ENCODE peak calls at places on chromosomes 12 and 14, in five cellular contexts. U is HepG2, R is PC-9, B is bronchial epithelial cell, A is IMR-90. F is an unnamed sample.

GRCh38 chr12:47903151-47903611 is 1.6 kb downstream of the VDR start:
- DNase-seq in U (no peak), R (peak; percentile 21), B (peak; percentile 47), A (peak; percentile 76), F (peak; percentile 18)

GRCh38 chr12:122138616-122139015 is 35.4 kb downstream of the IL31 start:
- DNase-seq in U (no peak), R (no peak), B (no peak), A (no peak), F (no peak)

GRCh38 chr14:34403646-34404045 is 58.4 kb downstream of the SPTSSA start:
- DNase-seq in U (no peak), R (no peak), B (no peak), A (no peak), F (no peak)

GRCh38 chr14:96056509-96057422 is 17.6 kb downstream of the C14orf132 start:
- DNase-seq in U (peak; percentile 9), R (peak; percentile 2), B (peak; percentile 24), A (no peak), F (no peak)

GRCh38 chr12:57089259-57090245 is 638 bp downstream of the NAB2 start:
- DNase-seq in U (no peak), R (peak; percentile 61), B (no peak), A (peak; percentile 51), F (no peak)

GRCh38 chr12:113196996-113197395 is 11.5 kb downstream of the RITA1 start:
- DNase-seq in U (peak; percentile 69), R (peak; percentile 69), B (peak; percentile 70), A (peak; percentile 78), F (no peak)

GRCh38 chr12:71958056-71958455 is 19.4 kb downstream of the TPH2 start:
- DNase-seq in U (peak; percentile 12), R (no peak), B (no peak), A (peak; percentile 65), F (peak; percentile 7)

GRCh38 chr14:50082308-50082742 is 34.0 kb downstream of the VCPKMT start:
- DNase-seq in U (no peak), R (no peak), B (no peak), A (no peak), F (no peak)

GRCh38 chr14:48857366-48857765 is 728.8 kb downstream of the RPS29 start:
- DNase-seq in U (no peak), R (no peak), B (no peak), A (no peak), F (no peak)

GRCh38 chr12:54160807-54161480 is 27.8 kb downstream of the SMUG1 start:
- DNase-seq in U (no peak), R (no peak), B (no peak), A (no peak), F (no peak)

GRCh38 chr12:98456583-98457573 is 58.5 kb upstream of the TMPO start:
- DNase-seq in U (no peak), R (peak; percentile 52), B (no peak), A (peak; percentile 21), F (no peak)

GRCh38 chr14:102095871-102096568 is 9.2 kb upstream of the HSP90AA1 start:
- DNase-seq in U (no peak), R (peak; percentile 39), B (no peak), A (no peak), F (no peak)

GRCh38 chr12:64083285-64084210 is 138.5 kb downstream of the KICS2 start:
- DNase-seq in U (no peak), R (no peak), B (peak; percentile 31), A (peak; percentile 95), F (no peak)

GRCh38 chr12:28568709-28569108 is 378.5 kb downstream of the CCDC91 start:
- DNase-seq in U (no peak), R (no peak), B (no peak), A (no peak), F (no peak)

GRCh38 chr12:2413999-2414792 is 361.4 kb downstream of the CACNA1C start:
- DNase-seq in U (no peak), R (no peak), B (no peak), A (no peak), F (no peak)

GRCh38 chr14:71716371-71716770 is 215.9 kb upstream of the RGS6 start:
- DNase-seq in U (no peak), R (no peak), B (no peak), A (peak; percentile 87), F (no peak)

GRCh38 chr12:118979763-118980406 is 1.5 kb upstream of the SRRM4 start:
- DNase-seq in U (peak; percentile 56), R (peak; percentile 18), B (peak; percentile 45), A (peak; percentile 24), F (no peak)

GRCh38 chr14:104512771-104513640 is 66.6 kb upstream of the C14orf180 start:
- DNase-seq in U (no peak), R (no peak), B (no peak), A (no peak), F (no peak)

GRCh38 chr12:49028666-49029275 is 10.2 kb upstream of the PRKAG1 start:
- DNase-seq in U (no peak), R (no peak), B (no peak), A (no peak), F (no peak)
- H3K36me3 ChIP-seq in U (peaks cover 43% of the 10 kb centered on the region), R (peaks cover 9% of the 10 kb centered on the region), B (peaks cover 57% of the 10 kb centered on the region), A (peaks cover 84% of the 10 kb centered on the region), F (peaks cover 9% of the 10 kb centered on the region)

DNA sequence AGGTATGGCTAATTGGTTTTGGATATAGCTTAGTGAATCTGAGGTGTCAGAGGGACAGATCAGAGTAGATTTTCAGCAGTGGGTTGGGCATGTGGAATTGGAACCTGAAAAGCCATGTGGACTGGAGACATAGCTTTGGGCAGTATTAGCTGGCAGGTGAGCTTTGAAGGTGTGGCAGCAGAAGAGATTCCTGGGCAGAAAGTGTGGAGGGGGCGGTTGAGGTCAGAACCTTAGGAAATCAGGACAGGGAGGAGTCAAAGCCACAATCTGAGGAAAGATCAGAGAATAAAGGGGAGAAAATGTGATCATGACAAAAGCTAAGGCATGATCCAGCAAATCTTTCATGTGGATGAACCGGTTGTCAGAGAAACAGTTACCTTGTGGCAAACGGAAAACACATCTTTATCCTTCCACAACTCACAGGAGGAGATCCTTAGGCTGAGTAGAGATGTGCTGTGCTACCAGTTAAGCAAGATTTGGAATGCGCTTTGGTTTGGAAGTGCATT is 56.3 kb downstream of the PTGER2 start:
- DNase-seq in U (no peak), R (peak; percentile 73), B (peak; percentile 70), A (no peak), F (no peak)
- TF ChIP-seq CTCF in U (no peak), R (no peak), B (no peak), A (no peak), F (no peak)

GRCh38 chr12:42625611-42626010 is 36.1 kb upstream of the PRICKLE1 start:
- DNase-seq in U (no peak), R (no peak), B (no peak), A (no peak), F (no peak)
- H3K4me3 ChIP-seq in U (no peak overlapping the region), R (no peak overlapping the region), B (no peak overlapping the region), A (no peak overlapping the region), F (no peak overlapping the region)

GRCh38 chr14:72974661-72975060 is 48.4 kb downstream of the DCAF4 start:
- DNase-seq in U (no peak), R (no peak), B (no peak), A (no peak), F (no peak)
- H3K36me3 ChIP-seq in U (peaks cover 4% of the 10 kb centered on the region), R (no peaks in the 10 kb centered on the region), B (peaks cover 26% of the 10 kb centered on the region), A (peaks cover 61% of the 10 kb centered on the region), F (peaks cover 4% of the 10 kb centered on the region)

GRCh38 chr14:64867182-64867581 is 12.5 kb downstream of the SPTB start:
- DNase-seq in U (no peak), R (no peak), B (no peak), A (no peak), F (no peak)

GRCh38 chr14:64870160-64870559 is 9.5 kb downstream of the SPTB start:
- DNase-seq in U (no peak), R (no peak), B (no peak), A (no peak), F (no peak)

GRCh38 chr14:64861916-64862315 is 17.8 kb downstream of the SPTB start:
- DNase-seq in U (no peak), R (no peak), B (no peak), A (no peak), F (no peak)

GRCh38 chr14:64864258-64864657 is 15.4 kb downstream of the SPTB start:
- DNase-seq in U (no peak), R (no peak), B (no peak), A (no peak), F (no peak)

DNA sequence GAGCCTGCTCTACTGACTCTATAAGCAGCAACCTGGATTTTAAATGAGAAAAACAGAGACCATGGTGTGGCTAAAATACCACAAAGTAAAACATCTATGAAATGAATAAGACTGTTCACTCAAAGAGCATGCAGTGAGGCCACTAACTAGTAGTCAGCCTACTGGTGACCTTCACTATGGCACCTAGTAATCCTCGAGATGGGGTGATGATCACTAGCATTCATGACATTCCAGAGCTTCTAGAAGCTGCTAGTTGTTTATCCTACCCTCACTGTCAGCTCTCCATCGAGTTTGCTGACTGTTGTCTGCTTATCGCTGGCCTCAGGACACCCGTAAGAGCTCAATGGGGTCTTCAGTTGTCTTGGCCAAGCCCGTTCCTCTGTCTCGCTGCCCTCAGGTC is 13.7 kb downstream of the SPTB start:
- DNase-seq in U (no peak), R (no peak), B (no peak), A (no peak), F (no peak)
- TF ChIP-seq CTCF in U (no peak), R (no peak), B (no peak), A (no peak), F (no peak)

DNA sequence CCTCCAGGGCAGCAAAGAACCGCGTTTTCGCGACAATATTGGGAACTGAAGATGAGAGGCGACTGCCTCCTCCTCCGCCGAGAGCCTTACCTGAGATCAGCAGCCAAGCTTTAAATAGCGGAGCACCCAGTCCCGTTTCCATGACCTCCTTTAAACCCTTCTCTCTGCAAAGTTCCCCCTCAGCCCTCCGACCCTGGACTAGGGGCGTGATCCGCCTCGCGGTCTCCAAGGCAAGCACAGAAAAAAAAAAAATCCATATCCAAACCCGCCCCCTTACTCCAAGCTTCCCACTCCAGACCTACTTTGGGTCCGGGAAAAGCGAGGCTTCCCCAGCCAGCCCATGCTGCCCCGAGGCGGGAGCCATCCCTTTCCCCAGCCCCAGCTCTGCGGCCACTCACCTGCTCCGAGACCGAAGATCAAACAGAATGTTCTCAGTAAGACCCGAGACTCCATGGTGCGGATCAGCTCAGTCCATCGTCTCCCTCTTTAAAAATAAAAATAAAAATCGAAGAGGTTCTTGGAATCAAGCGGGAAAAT is 630 bp downstream of the NELL2 start:
- DNase-seq in U (no peak), R (no peak), B (no peak), A (no peak), F (no peak)
- H3K4me3 ChIP-seq in U (peak overlapping the region; percentile 43), R (peak overlapping the region; percentile 62), B (peak overlapping the region; percentile 27), A (no peak overlapping the region), F (peak overlapping the region; percentile 21)

F was measured in kidney epithelial cell.